ENCODE peak calls at places on chromosomes 12 and 14, in five cellular contexts. One of them, this sample, is unnamed.

GRCh38 chr12:78674311-78675085 is 190.1 kb upstream of the SYT1 start:
- DNase-seq in activated CD4-positive, alpha-beta T cell treated with anti-CD3 and anti-CD28 coated beads, Interleukin-2, amount 50 U/mL, for 48 hours: no peak
- DNase-seq in fibroblast of the aortic adventitia: peak; percentile 17
- DNase-seq in Caki2: no peak
- DNase-seq in AG04449: no peak
- DNase-seq in this sample: no peak

GRCh38 chr12:54773593-54773992 is 80.7 kb upstream of the MUCL1 start:
- DNase-seq in activated CD4-positive, alpha-beta T cell treated with anti-CD3 and anti-CD28 coated beads, Interleukin-2, amount 50 U/mL, for 48 hours: no peak
- DNase-seq in fibroblast of the aortic adventitia: no peak
- DNase-seq in Caki2: no peak
- DNase-seq in AG04449: no peak
- DNase-seq in this sample: no peak

GRCh38 chr12:94545937-94546771 is 86.5 kb upstream of the CEP83 start:
- DNase-seq in activated CD4-positive, alpha-beta T cell treated with anti-CD3 and anti-CD28 coated beads, Interleukin-2, amount 50 U/mL, for 48 hours: no peak
- DNase-seq in fibroblast of the aortic adventitia: peak; percentile 81
- DNase-seq in Caki2: no peak
- DNase-seq in AG04449: no peak
- DNase-seq in this sample: peak; percentile 65

GRCh38 chr12:104423273-104423672 is 33.5 kb upstream of the CHST11 start:
- DNase-seq in activated CD4-positive, alpha-beta T cell treated with anti-CD3 and anti-CD28 coated beads, Interleukin-2, amount 50 U/mL, for 48 hours: no peak
- DNase-seq in fibroblast of the aortic adventitia: no peak
- DNase-seq in Caki2: no peak
- DNase-seq in AG04449: no peak
- DNase-seq in this sample: no peak

GRCh38 chr12:120480211-120480610 is 10.7 kb upstream of the SRSF9 start:
- DNase-seq in activated CD4-positive, alpha-beta T cell treated with anti-CD3 and anti-CD28 coated beads, Interleukin-2, amount 50 U/mL, for 48 hours: no peak
- DNase-seq in fibroblast of the aortic adventitia: no peak
- DNase-seq in Caki2: no peak
- DNase-seq in AG04449: no peak
- DNase-seq in this sample: no peak

GRCh38 chr14:63647696-63648410 is 6.2 kb upstream of the WDR89 start:
- DNase-seq in activated CD4-positive, alpha-beta T cell treated with anti-CD3 and anti-CD28 coated beads, Interleukin-2, amount 50 U/mL, for 48 hours: no peak
- DNase-seq in fibroblast of the aortic adventitia: no peak
- DNase-seq in Caki2: no peak
- DNase-seq in AG04449: no peak
- DNase-seq in this sample: no peak

GRCh38 chr14:97369901-97370300 is 572.7 kb downstream of the VRK1 start:
- DNase-seq in activated CD4-positive, alpha-beta T cell treated with anti-CD3 and anti-CD28 coated beads, Interleukin-2, amount 50 U/mL, for 48 hours: no peak
- DNase-seq in fibroblast of the aortic adventitia: no peak
- DNase-seq in Caki2: no peak
- DNase-seq in AG04449: no peak
- DNase-seq in this sample: no peak

GRCh38 chr14:81400852-81401251 is 728 bp upstream of the STON2 start:
- DNase-seq in activated CD4-positive, alpha-beta T cell treated with anti-CD3 and anti-CD28 coated beads, Interleukin-2, amount 50 U/mL, for 48 hours: no peak
- DNase-seq in fibroblast of the aortic adventitia: peak; percentile 99
- DNase-seq in Caki2: peak; percentile 84
- DNase-seq in AG04449: peak; percentile 34
- DNase-seq in this sample: no peak

GRCh38 chr14:25069889-25070288 is 19.9 kb upstream of the STXBP6 start:
- DNase-seq in activated CD4-positive, alpha-beta T cell treated with anti-CD3 and anti-CD28 coated beads, Interleukin-2, amount 50 U/mL, for 48 hours: no peak
- DNase-seq in fibroblast of the aortic adventitia: no peak
- DNase-seq in Caki2: no peak
- DNase-seq in AG04449: no peak
- DNase-seq in this sample: no peak

GRCh38 chr14:34700622-34701130 is 13.7 kb downstream of the CFL2 start:
- DNase-seq in activated CD4-positive, alpha-beta T cell treated with anti-CD3 and anti-CD28 coated beads, Interleukin-2, amount 50 U/mL, for 48 hours: no peak
- DNase-seq in fibroblast of the aortic adventitia: no peak
- DNase-seq in Caki2: no peak
- DNase-seq in AG04449: no peak
- DNase-seq in this sample: no peak

GRCh38 chr14:50039734-50040400 is 76.5 kb downstream of the VCPKMT start:
- DNase-seq in activated CD4-positive, alpha-beta T cell treated with anti-CD3 and anti-CD28 coated beads, Interleukin-2, amount 50 U/mL, for 48 hours: peak; percentile 49
- DNase-seq in fibroblast of the aortic adventitia: no peak
- DNase-seq in Caki2: peak; percentile 42
- DNase-seq in AG04449: no peak
- DNase-seq in this sample: no peak

GRCh38 chr12:124928095-124928911 is 13.9 kb upstream of the UBC start:
- DNase-seq in activated CD4-positive, alpha-beta T cell treated with anti-CD3 and anti-CD28 coated beads, Interleukin-2, amount 50 U/mL, for 48 hours: peak; percentile 56
- DNase-seq in fibroblast of the aortic adventitia: peak; percentile 60
- DNase-seq in Caki2: peak; percentile 94
- DNase-seq in AG04449: no peak
- DNase-seq in this sample: no peak

GRCh38 chr12:1533602-1534304 is 60.6 kb downstream of the FBXL14 start:
- DNase-seq in activated CD4-positive, alpha-beta T cell treated with anti-CD3 and anti-CD28 coated beads, Interleukin-2, amount 50 U/mL, for 48 hours: peak; percentile 58
- DNase-seq in fibroblast of the aortic adventitia: peak; percentile 60
- DNase-seq in Caki2: no peak
- DNase-seq in AG04449: no peak
- DNase-seq in this sample: peak; percentile 74

GRCh38 chr12:47981496-47982260 is 18.3 kb downstream of the TMEM106C start:
- DNase-seq in activated CD4-positive, alpha-beta T cell treated with anti-CD3 and anti-CD28 coated beads, Interleukin-2, amount 50 U/mL, for 48 hours: no peak
- DNase-seq in fibroblast of the aortic adventitia: no peak
- DNase-seq in Caki2: no peak
- DNase-seq in AG04449: no peak
- DNase-seq in this sample: no peak

GRCh38 chr14:65620195-65620594 is 207.7 kb downstream of the FUT8 start:
- DNase-seq in activated CD4-positive, alpha-beta T cell treated with anti-CD3 and anti-CD28 coated beads, Interleukin-2, amount 50 U/mL, for 48 hours: no peak
- DNase-seq in fibroblast of the aortic adventitia: no peak
- DNase-seq in Caki2: no peak
- DNase-seq in AG04449: no peak
- DNase-seq in this sample: no peak

GRCh38 chr12:76587428-76588178 is 28.0 kb upstream of the OSBPL8 start:
- DNase-seq in activated CD4-positive, alpha-beta T cell treated with anti-CD3 and anti-CD28 coated beads, Interleukin-2, amount 50 U/mL, for 48 hours: no peak
- DNase-seq in fibroblast of the aortic adventitia: peak; percentile 65
- DNase-seq in Caki2: no peak
- DNase-seq in AG04449: no peak
- DNase-seq in this sample: no peak

GRCh38 chr14:89826581-89826980 is 127.9 kb downstream of the EFCAB11 start:
- DNase-seq in activated CD4-positive, alpha-beta T cell treated with anti-CD3 and anti-CD28 coated beads, Interleukin-2, amount 50 U/mL, for 48 hours: no peak
- DNase-seq in fibroblast of the aortic adventitia: no peak
- DNase-seq in Caki2: no peak
- DNase-seq in AG04449: no peak
- DNase-seq in this sample: no peak

GRCh38 chr14:65297744-65298143 is 114.8 kb upstream of the FUT8 start:
- DNase-seq in activated CD4-positive, alpha-beta T cell treated with anti-CD3 and anti-CD28 coated beads, Interleukin-2, amount 50 U/mL, for 48 hours: no peak
- DNase-seq in fibroblast of the aortic adventitia: no peak
- DNase-seq in Caki2: no peak
- DNase-seq in AG04449: no peak
- DNase-seq in this sample: no peak

GRCh38 chr14:25400607-25401206 is 350.8 kb upstream of the STXBP6 start:
- DNase-seq in activated CD4-positive, alpha-beta T cell treated with anti-CD3 and anti-CD28 coated beads, Interleukin-2, amount 50 U/mL, for 48 hours: peak; percentile 31
- DNase-seq in fibroblast of the aortic adventitia: peak; percentile 60
- DNase-seq in Caki2: peak; percentile 18
- DNase-seq in AG04449: no peak
- DNase-seq in this sample: no peak

GRCh38 chr12:48985475-48985897 is 7.4 kb downstream of the WNT1 start:
- DNase-seq in activated CD4-positive, alpha-beta T cell treated with anti-CD3 and anti-CD28 coated beads, Interleukin-2, amount 50 U/mL, for 48 hours: no peak
- DNase-seq in fibroblast of the aortic adventitia: no peak
- DNase-seq in Caki2: no peak
- DNase-seq in AG04449: no peak
- DNase-seq in this sample: no peak

GRCh38 chr12:71742998-71743397 is 11.7 kb upstream of the RAB21 start:
- DNase-seq in activated CD4-positive, alpha-beta T cell treated with anti-CD3 and anti-CD28 coated beads, Interleukin-2, amount 50 U/mL, for 48 hours: no peak
- DNase-seq in fibroblast of the aortic adventitia: no peak
- DNase-seq in Caki2: no peak
- DNase-seq in AG04449: no peak
- DNase-seq in this sample: no peak

GRCh38 chr12:131218291-131219172 is 264.8 kb downstream of the ADGRD1 start:
- DNase-seq in activated CD4-positive, alpha-beta T cell treated with anti-CD3 and anti-CD28 coated beads, Interleukin-2, amount 50 U/mL, for 48 hours: no peak
- DNase-seq in fibroblast of the aortic adventitia: no peak
- DNase-seq in Caki2: peak; percentile 75
- DNase-seq in AG04449: no peak
- DNase-seq in this sample: peak; percentile 27

GRCh38 chr14:66228267-66228970 is 257.8 kb upstream of the CCDC196 start:
- DNase-seq in activated CD4-positive, alpha-beta T cell treated with anti-CD3 and anti-CD28 coated beads, Interleukin-2, amount 50 U/mL, for 48 hours: peak; percentile 26
- DNase-seq in fibroblast of the aortic adventitia: peak; percentile 79
- DNase-seq in Caki2: peak; percentile 73
- DNase-seq in AG04449: no peak
- DNase-seq in this sample: no peak

This sample was measured in GM20000.